ENCODE peak calls at places on chromosomes 11 and 22, in nine cellular contexts. N, I, Q, M, S, J, P, D and T are unnamed samples.

GRCh38 chr11:59158206-59159068 is 13.5 kb upstream of the DTX4 start:
- DNase-seq in N (peak), I (peak), Q (peak), M (peak), S (peak), J (peak), P (peak), D (peak), T (peak)

GRCh38 chr11:70138403-70138802 is 60.3 kb downstream of the ANO1 start:
- DNase-seq in N (no peak), I (no peak), Q (no peak), M (no peak), S (no peak), J (no peak), P (no peak), D (no peak), T (no peak)

GRCh38 chr11:8342821-8343681 is 79.4 kb upstream of the LMO1 start:
- DNase-seq in N (no peak), I (no peak), Q (no peak), M (no peak), S (no peak), J (no peak), P (no peak), D (no peak), T (peak)

GRCh38 chr11:73493838-73494598 is 103.9 kb downstream of the FAM168A start:
- DNase-seq in N (no peak), I (no peak), Q (no peak), M (no peak), S (no peak), J (peak), P (peak), D (no peak), T (no peak)

GRCh38 chr22:36009085-36009484 is 19.5 kb downstream of the RBFOX2 start:
- DNase-seq in N (no peak), I (no peak), Q (no peak), M (no peak), S (no peak), J (peak), P (peak), D (no peak), T (no peak)

GRCh38 chr22:38824587-38824986 is 19.2 kb downstream of the NPTXR start:
- DNase-seq in N (no peak), I (no peak), Q (no peak), M (peak), S (peak), J (peak), P (peak), D (peak), T (no peak)

GRCh38 chr11:109015283-109015682 is 350.4 kb downstream of the DDX10 start:
- DNase-seq in N (no peak), I (no peak), Q (no peak), M (no peak), S (no peak), J (peak), P (peak), D (no peak), T (no peak)

GRCh38 chr11:898540-899190 is 11.9 kb downstream of the CHID1 start:
- DNase-seq in N (no peak), I (no peak), Q (no peak), M (no peak), S (peak), J (peak), P (peak), D (no peak), T (no peak)

GRCh38 chr11:30333405-30333804 is 10.5 kb downstream of the ARL14EP start:
- DNase-seq in N (no peak), I (no peak), Q (no peak), M (no peak), S (peak), J (peak), P (peak), D (no peak), T (no peak)

GRCh38 chr11:85310479-85310878 is 316.7 kb downstream of the DLG2 start:
- DNase-seq in N (no peak), I (peak), Q (no peak), M (no peak), S (no peak), J (no peak), P (no peak), D (no peak), T (peak)

GRCh38 chr11:108788565-108789199 is 123.8 kb downstream of the DDX10 start:
- DNase-seq in N (no peak), I (no peak), Q (no peak), M (no peak), S (peak), J (peak), P (peak), D (no peak), T (no peak)

GRCh38 chr11:111761056-111761455 is 5.1 kb downstream of the PPP2R1B start:
- DNase-seq in N (no peak), I (no peak), Q (no peak), M (no peak), S (no peak), J (no peak), P (no peak), D (no peak), T (no peak)

GRCh38 chr11:28679795-28680194 is 571.6 kb downstream of the METTL15 start:
- DNase-seq in N (no peak), I (no peak), Q (no peak), M (no peak), S (no peak), J (peak), P (peak), D (no peak), T (no peak)

GRCh38 chr11:2807276-2807681 is 78.3 kb downstream of the CDKN1C start:
- DNase-seq in N (no peak), I (no peak), Q (peak), M (no peak), S (no peak), J (peak), P (no peak), D (peak), T (no peak)

GRCh38 chr11:124839051-124839971 is 25.9 kb upstream of the ROBO3 start:
- DNase-seq in N (peak), I (no peak), Q (no peak), M (no peak), S (no peak), J (no peak), P (peak), D (no peak), T (no peak)

GRCh38 chr11:47393163-47394049 is 15.0 kb upstream of the SLC39A13 start:
- DNase-seq in N (no peak), I (no peak), Q (no peak), M (no peak), S (no peak), J (peak), P (peak), D (no peak), T (no peak)

GRCh38 chr11:9574806-9575530 is 1.5 kb downstream of the WEE1 start:
- DNase-seq in N (no peak), I (peak), Q (peak), M (no peak), S (peak), J (peak), P (peak), D (peak), T (peak)

GRCh38 chr11:17002543-17002942 is 11.7 kb downstream of the PLEKHA7 start:
- DNase-seq in N (no peak), I (no peak), Q (no peak), M (no peak), S (no peak), J (no peak), P (no peak), D (no peak), T (no peak)

GRCh38 chr11:3877252-3878035 is 22.0 kb downstream of the STIM1 start:
- DNase-seq in N (no peak), I (no peak), Q (no peak), M (no peak), S (no peak), J (no peak), P (no peak), D (no peak), T (no peak)

GRCh38 chr22:17949926-17950473 is 74.4 kb downstream of the MICAL3 start:
- DNase-seq in N (no peak), I (no peak), Q (no peak), M (no peak), S (no peak), J (no peak), P (peak), D (no peak), T (no peak)

GRCh38 chr11:128469220-128469619 is 118.1 kb downstream of the ETS1 start:
- DNase-seq in N (no peak), I (no peak), Q (no peak), M (no peak), S (no peak), J (no peak), P (no peak), D (no peak), T (peak)

GRCh38 chr11:113389288-113389687 is 1.7 kb downstream of the ANKK1 start:
- DNase-seq in N (no peak), I (no peak), Q (no peak), M (no peak), S (no peak), J (no peak), P (no peak), D (no peak), T (no peak)

GRCh38 chr11:122882189-122882808 is at the start of gene JHY:
- DNase-seq in N (no peak), I (no peak), Q (no peak), M (no peak), S (no peak), J (no peak), P (no peak), D (no peak), T (no peak)

GRCh38 chr11:16171882-16172281 is 184.5 kb downstream of the SOX6 start:
- DNase-seq in N (no peak), I (no peak), Q (no peak), M (no peak), S (no peak), J (no peak), P (no peak), D (no peak), T (no peak)

GRCh38 chr11:77127969-77128691 is at the start of gene MYO7A:
- DNase-seq in N (no peak), I (no peak), Q (peak), M (no peak), S (no peak), J (peak), P (peak), D (no peak), T (no peak)

GRCh38 chr11:118838905-118839553 is 44.7 kb upstream of the CXCR5 start:
- DNase-seq in N (no peak), I (no peak), Q (no peak), M (no peak), S (no peak), J (peak), P (peak), D (no peak), T (peak)

GRCh38 chr11:112637046-112637445 is 324.2 kb upstream of the NCAM1 start:
- DNase-seq in N (no peak), I (no peak), Q (no peak), M (no peak), S (no peak), J (no peak), P (no peak), D (no peak), T (no peak)

GRCh38 chr22:27880778-27881394 is 38.2 kb downstream of the PITPNB start:
- DNase-seq in N (no peak), I (peak), Q (no peak), M (no peak), S (peak), J (peak), P (peak), D (peak), T (no peak)

GRCh38 chr11:128200467-128200866 is 386.9 kb downstream of the ETS1 start:
- DNase-seq in N (no peak), I (no peak), Q (no peak), M (no peak), S (no peak), J (no peak), P (no peak), D (no peak), T (no peak)

GRCh38 chr22:43845981-43846380 is 16.3 kb downstream of the SULT4A1 start:
- DNase-seq in N (no peak), I (no peak), Q (no peak), M (no peak), S (no peak), J (no peak), P (no peak), D (no peak), T (no peak)